ENCODE peak calls at places on chromosomes 12 and 14, in four cellular contexts. One of them, this sample, is unnamed.

GRCh38 chr12:131784909-131785762 is 43.1 kb upstream of the MMP17 start:
- DNase-seq in effector CD4-positive, alpha-beta T cell: no peak
- DNase-seq in T-cell: no peak
- DNase-seq in right cardiac atrium: no peak
- DNase-seq in this sample: no peak

GRCh38 chr12:71536279-71536938 is 96.8 kb downstream of the LGR5 start:
- DNase-seq in T-cell: no peak
- DNase-seq in right cardiac atrium: no peak
- DNase-seq in effector CD4-positive, alpha-beta T cell: no peak
- DNase-seq in this sample: no peak

GRCh38 chr12:79275631-79276030 is 411.1 kb downstream of the SYT1 start:
- DNase-seq in right cardiac atrium: no peak
- DNase-seq in effector CD4-positive, alpha-beta T cell: no peak
- DNase-seq in T-cell: no peak
- DNase-seq in this sample: no peak

GRCh38 chr12:48105321-48105866 is 485 bp downstream of the SENP1 start:
- DNase-seq in effector CD4-positive, alpha-beta T cell: peak
- DNase-seq in right cardiac atrium: no peak
- DNase-seq in T-cell: peak
- DNase-seq in this sample: peak

GRCh38 chr12:130031571-130032189 is 127.9 kb upstream of the TMEM132D start:
- DNase-seq in effector CD4-positive, alpha-beta T cell: peak
- DNase-seq in right cardiac atrium: no peak
- DNase-seq in T-cell: peak
- DNase-seq in this sample: no peak

GRCh38 chr14:101561145-101561896 is at the start of gene DIO3:
- DNase-seq in effector CD4-positive, alpha-beta T cell: no peak
- DNase-seq in T-cell: no peak
- DNase-seq in right cardiac atrium: no peak
- DNase-seq in this sample: no peak

GRCh38 chr12:128817115-128818015 is 6.4 kb downstream of the SLC15A4 start:
- DNase-seq in effector CD4-positive, alpha-beta T cell: no peak
- DNase-seq in T-cell: no peak
- DNase-seq in right cardiac atrium: peak
- DNase-seq in this sample: peak

GRCh38 chr14:64388533-64389243 is 535 bp downstream of the MTHFD1 start:
- DNase-seq in effector CD4-positive, alpha-beta T cell: peak
- DNase-seq in right cardiac atrium: no peak
- DNase-seq in T-cell: no peak
- DNase-seq in this sample: no peak